ENCODE peak calls at places on chromosomes 16 and 17, in seven cellular contexts. F is GM04504; K is hepatic stellate cell; H is stimulated activated CD4-positive, alpha-beta T cell treated with anti-CD3 and anti-CD28 coated beads, Interleukin-4, amount 100 ng/mL, for 24 hours; U is NCI-H1694; A is right lobe of liver; Q is skeletal muscle cell. S is an unnamed sample.

GRCh38 chr17:2931901-2932300 is 131.5 kb downstream of the OR1D5 start:
- DNase-seq in F (no peak), K (no peak), H (no peak), U (no peak), A (no peak), Q (no peak), S (no peak)

GRCh38 chr17:81566461-81567126 is 14.4 kb upstream of the FAAP100 start:
- DNase-seq in F (peak), K (peak), H (no peak), U (peak), A (peak), Q (peak), S (no peak)

GRCh38 chr16:27712251-27712711 is 162.3 kb downstream of the KATNIP start:
- DNase-seq in F (no peak), K (no peak), H (no peak), U (no peak), A (no peak), Q (no peak), S (no peak)

GRCh38 chr17:41784207-41784744 is 2.2 kb downstream of the JUP start:
- DNase-seq in F (no peak), K (peak), H (no peak), U (no peak), A (peak), Q (no peak), S (peak)

GRCh38 chr17:5418858-5419355 is 555 bp downstream of the NUP88 start:
- DNase-seq in F (no peak), K (no peak), H (peak), U (peak), A (no peak), Q (no peak), S (peak)

GRCh38 chr17:81518785-81519283 is 6.2 kb upstream of the ACTG1 start:
- DNase-seq in F (no peak), K (no peak), H (no peak), U (no peak), A (peak), Q (no peak), S (no peak)

GRCh38 chr17:77417575-77417974 is 276.8 kb downstream of the SEC14L1 start:
- DNase-seq in F (no peak), K (no peak), H (no peak), U (no peak), A (no peak), Q (no peak), S (no peak)

GRCh38 chr17:47237841-47238240 is 15.8 kb upstream of the ITGB3 start:
- DNase-seq in F (no peak), K (no peak), H (no peak), U (no peak), A (no peak), Q (no peak), S (no peak)

GRCh38 chr17:81409190-81409935 is 14.1 kb downstream of the BAHCC1 start:
- DNase-seq in F (no peak), K (no peak), H (no peak), U (no peak), A (no peak), Q (no peak), S (no peak)

GRCh38 chr16:82368041-82368440 is 198.0 kb upstream of the MPHOSPH6 start:
- DNase-seq in F (peak), K (peak), H (no peak), U (peak), A (peak), Q (no peak), S (no peak)

GRCh38 chr16:67165121-67166034 is 833 bp downstream of the HSF4 start:
- DNase-seq in F (no peak), K (no peak), H (no peak), U (no peak), A (no peak), Q (no peak), S (no peak)

GRCh38 chr17:76497979-76498885 is 3.0 kb downstream of the RHBDF2 start:
- DNase-seq in F (peak), K (peak), H (no peak), U (peak), A (peak), Q (no peak), S (no peak)

GRCh38 chr17:2483084-2483483 is 28.6 kb downstream of the METTL16 start:
- DNase-seq in F (no peak), K (no peak), H (no peak), U (no peak), A (no peak), Q (no peak), S (no peak)

GRCh38 chr17:17236295-17237025 is 508 bp downstream of the FLCN start:
- DNase-seq in F (peak), K (peak), H (no peak), U (peak), A (no peak), Q (no peak), S (no peak)

GRCh38 chr16:69799601-69800000 is 37.5 kb downstream of the WWP2 start:
- DNase-seq in F (no peak), K (no peak), H (no peak), U (no peak), A (no peak), Q (peak), S (no peak)

GRCh38 chr16:67269766-67270165 is 9.6 kb upstream of the PLEKHG4 start:
- DNase-seq in F (no peak), K (no peak), H (no peak), U (no peak), A (no peak), Q (peak), S (no peak)

GRCh38 chr17:62986549-62986948 is 20.5 kb downstream of the TANC2 start:
- DNase-seq in F (no peak), K (no peak), H (no peak), U (no peak), A (no peak), Q (peak), S (no peak)

GRCh38 chr16:59060212-59060611 is 326.1 kb upstream of the GOT2 start:
- DNase-seq in F (peak), K (no peak), H (no peak), U (no peak), A (no peak), Q (peak), S (no peak)

GRCh38 chr16:4850211-4850610 is 2.9 kb downstream of the UBN1 start:
- DNase-seq in F (no peak), K (peak), H (no peak), U (no peak), A (no peak), Q (no peak), S (no peak)

GRCh38 chr17:8821446-8822105 is 22.4 kb upstream of the MFSD6L start:
- DNase-seq in F (no peak), K (no peak), H (no peak), U (no peak), A (no peak), Q (no peak), S (no peak)

GRCh38 chr16:85969159-85969558 is 70.2 kb downstream of the IRF8 start:
- DNase-seq in F (peak), K (peak), H (no peak), U (no peak), A (no peak), Q (peak), S (no peak)

GRCh38 chr17:27389542-27390140 is 66.6 kb upstream of the KSR1 start:
- DNase-seq in F (no peak), K (no peak), H (no peak), U (no peak), A (no peak), Q (no peak), S (no peak)

GRCh38 chr17:80706454-80706853 is 161.8 kb downstream of the RPTOR start:
- DNase-seq in F (no peak), K (no peak), H (no peak), U (no peak), A (no peak), Q (no peak), S (no peak)

GRCh38 chr17:80217703-80218362 is 2.3 kb downstream of the SGSH start:
- DNase-seq in F (no peak), K (no peak), H (no peak), U (no peak), A (no peak), Q (no peak), S (no peak)

GRCh38 chr16:8869212-8869987 is 594 bp upstream of the CARHSP1 start:
- DNase-seq in F (no peak), K (no peak), H (no peak), U (no peak), A (no peak), Q (no peak), S (no peak)

S was measured in T-helper 2 cell treated with Interferon-gamma antibody and Interleukin-4, amounts not matched to agents 5 μg/mL and 100 μg/mL, for 36 hours.